ENCODE peak calls at places on chromosomes 1 and 21, in six cellular contexts. One of them, this sample, is unnamed.

GRCh38 chr1:155069551-155070391 is 6.2 kb downstream of the EFNA4 start:
- DNase-seq in CD8-positive, alpha-beta T cell: no peak
- DNase-seq in RWPE1: no peak
- DNase-seq in AG20443: no peak
- DNase-seq in activated CD4-positive, alpha-beta T cell treated with anti-CD3 and anti-CD28 coated beads for 4 hours: no peak
- DNase-seq in osteoblast: no peak
- DNase-seq in this sample: no peak

GRCh38 chr1:232643227-232643626 is 13.3 kb upstream of the SIPA1L2 start:
- DNase-seq in CD8-positive, alpha-beta T cell: no peak
- DNase-seq in RWPE1: no peak
- DNase-seq in AG20443: no peak
- DNase-seq in activated CD4-positive, alpha-beta T cell treated with anti-CD3 and anti-CD28 coated beads for 4 hours: no peak
- DNase-seq in osteoblast: no peak
- DNase-seq in this sample: no peak

GRCh38 chr1:203278087-203278884 is 27.0 kb upstream of the BTG2 start:
- DNase-seq in CD8-positive, alpha-beta T cell: no peak
- DNase-seq in RWPE1: peak
- DNase-seq in AG20443: peak
- DNase-seq in activated CD4-positive, alpha-beta T cell treated with anti-CD3 and anti-CD28 coated beads for 4 hours: no peak
- DNase-seq in osteoblast: peak
- DNase-seq in this sample: no peak

GRCh38 chr1:221715321-221716169 is 26.3 kb downstream of the DUSP10 start:
- DNase-seq in CD8-positive, alpha-beta T cell: no peak
- DNase-seq in RWPE1: no peak
- DNase-seq in AG20443: no peak
- DNase-seq in activated CD4-positive, alpha-beta T cell treated with anti-CD3 and anti-CD28 coated beads for 4 hours: no peak
- DNase-seq in osteoblast: peak
- DNase-seq in this sample: peak

GRCh38 chr1:57672741-57673140 is 248.9 kb upstream of the DAB1 start:
- DNase-seq in CD8-positive, alpha-beta T cell: no peak
- DNase-seq in RWPE1: no peak
- DNase-seq in AG20443: no peak
- DNase-seq in activated CD4-positive, alpha-beta T cell treated with anti-CD3 and anti-CD28 coated beads for 4 hours: no peak
- DNase-seq in osteoblast: no peak
- DNase-seq in this sample: no peak

GRCh38 chr21:17636711-17637110 is 24.0 kb upstream of the BTG3 start:
- DNase-seq in CD8-positive, alpha-beta T cell: no peak
- DNase-seq in RWPE1: peak
- DNase-seq in AG20443: no peak
- DNase-seq in activated CD4-positive, alpha-beta T cell treated with anti-CD3 and anti-CD28 coated beads for 4 hours: no peak
- DNase-seq in osteoblast: no peak
- DNase-seq in this sample: no peak

GRCh38 chr1:179169616-179170467 is 59.6 kb downstream of the ABL2 start:
- DNase-seq in CD8-positive, alpha-beta T cell: no peak
- DNase-seq in RWPE1: peak
- DNase-seq in AG20443: peak
- DNase-seq in activated CD4-positive, alpha-beta T cell treated with anti-CD3 and anti-CD28 coated beads for 4 hours: no peak
- DNase-seq in osteoblast: peak
- DNase-seq in this sample: no peak

GRCh38 chr1:193580419-193580818 is 394.0 kb upstream of the B3GALT2 start:
- DNase-seq in CD8-positive, alpha-beta T cell: no peak
- DNase-seq in RWPE1: no peak
- DNase-seq in AG20443: no peak
- DNase-seq in activated CD4-positive, alpha-beta T cell treated with anti-CD3 and anti-CD28 coated beads for 4 hours: no peak
- DNase-seq in osteoblast: no peak
- DNase-seq in this sample: no peak

GRCh38 chr1:164578474-164579200 is 19.7 kb downstream of the PBX1 start:
- DNase-seq in CD8-positive, alpha-beta T cell: no peak
- DNase-seq in RWPE1: no peak
- DNase-seq in AG20443: no peak
- DNase-seq in activated CD4-positive, alpha-beta T cell treated with anti-CD3 and anti-CD28 coated beads for 4 hours: no peak
- DNase-seq in osteoblast: no peak
- DNase-seq in this sample: no peak

This sample was measured in OCI-M1.